ENCODE peak calls at places on chromosomes 1 and 21, in nine cellular contexts. J is NCI-H1417; Q is H9; X is tibial artery; T is stimulated activated CD4-positive, alpha-beta T cell treated with anti-CD3 and anti-CD28 coated beads, Interleukin-2, amount 100 ng/mL, for 48 hours; I is activated T-helper 1 cell treated with anti-CD3 and anti-CD28 coated beads, Interleukin-12 subunit alpha, Interleukin-12 subunit beta, Interleukin-2, Interleukin-4 antibody, amounts not matched to agents 30 ng/mL and 10 ng/mL and 1 ng/mL, durations not matched to agents 14 hours and 24 hours and 36 hours; B is body of pancreas; H is NCI-H446; G is ascending aorta. F is an unnamed sample.

GRCh38 chr1:218363141-218363540 is 18.0 kb downstream of the TGFB2 start:
- DNase-seq in G (no peak), T (no peak), Q (no peak), J (peak), H (no peak), B (no peak), X (no peak), I (no peak), F (no peak)

GRCh38 chr1:226735576-226735975 is 3.5 kb downstream of the ITPKB start:
- DNase-seq in Q (no peak), G (no peak), H (no peak), I (no peak), J (no peak), T (no peak), B (no peak), X (no peak), F (no peak)

GRCh38 chr1:222618880-222619321 is 1.0 kb downstream of the MIA3 start:
- DNase-seq in I (no peak), B (peak), H (no peak), G (no peak), T (no peak), X (no peak), J (peak), Q (peak), F (no peak)

GRCh38 chr1:197171531-197171930 is 25.1 kb upstream of the ASPM start:
- DNase-seq in B (no peak), J (no peak), G (no peak), Q (no peak), T (no peak), H (no peak), X (no peak), I (no peak), F (no peak)

GRCh38 chr21:17416139-17416538 is 96.7 kb upstream of the CXADR start:
- DNase-seq in H (no peak), I (no peak), T (no peak), G (no peak), B (no peak), J (no peak), Q (no peak), X (no peak), F (no peak)

GRCh38 chr1:181044449-181044966 is 10.7 kb downstream of the MR1 start:
- DNase-seq in J (no peak), G (no peak), I (peak), H (no peak), X (no peak), Q (no peak), T (peak), B (peak), F (peak)

GRCh38 chr1:68379085-68379478 is 70.7 kb downstream of the RPE65 start:
- DNase-seq in Q (no peak), B (no peak), T (no peak), J (no peak), I (no peak), X (no peak), G (no peak), H (no peak), F (no peak)

GRCh38 chr1:201405484-201405831 is 6.3 kb upstream of the LAD1 start:
- DNase-seq in X (no peak), I (no peak), H (no peak), B (peak), J (no peak), G (no peak), Q (no peak), T (no peak), F (no peak)

GRCh38 chr1:224525411-224526040 is 90.6 kb upstream of the CNIH3 start:
- DNase-seq in I (no peak), X (no peak), J (no peak), H (no peak), B (no peak), T (no peak), G (no peak), Q (no peak), F (no peak)

F was measured in NK-92 treated with Interleukin-12 subunit alpha and Interleukin-12 subunit beta, amount 100 ng/mL, for 24 hours.